ENCODE peak calls at places on chromosomes 11 and 22, in seven cellular contexts. E, Y, G, T, V, N and Z are unnamed samples.

GRCh38 chr11:113477321-113477720 is 2.1 kb upstream of the DRD2 start:
- DNase-seq in T (peak), N (no peak), E (no peak), Y (no peak), G (no peak), V (no peak), Z (no peak)

GRCh38 chr22:22378446-22379415 is 129.8 kb downstream of the ZNF280B start:
- DNase-seq in N (no peak), Y (no peak), G (no peak), T (peak), V (no peak), E (no peak), Z (no peak)

GRCh38 chr22:39498802-39499201 is 3.3 kb upstream of the MIEF1 start:
- DNase-seq in Y (no peak), G (no peak), N (no peak), T (no peak), V (peak), E (no peak), Z (no peak)

GRCh38 chr11:78869293-78869692 is 294.6 kb upstream of the NARS2 start:
- DNase-seq in N (no peak), Y (no peak), V (no peak), E (no peak), G (no peak), T (no peak), Z (no peak)

GRCh38 chr11:11504071-11504470 is 117.7 kb downstream of the GALNT18 start:
- DNase-seq in T (no peak), Y (no peak), G (no peak), E (no peak), V (no peak), N (no peak), Z (peak)

GRCh38 chr11:47349521-47350095 is 2.9 kb downstream of the MYBPC3 start:
- DNase-seq in E (no peak), V (no peak), T (no peak), N (no peak), G (peak), Y (no peak), Z (no peak)

GRCh38 chr11:121212696-121213567 is 79.6 kb upstream of the SC5D start:
- DNase-seq in N (no peak), E (no peak), G (no peak), T (no peak), Y (no peak), V (no peak), Z (no peak)

GRCh38 chr11:57324154-57324885 is 432 bp downstream of the TNKS1BP1 start:
- DNase-seq in T (peak), E (peak), V (peak), N (no peak), Y (no peak), G (peak), Z (peak)

GRCh38 chr22:49154433-49154832 is 673.2 kb downstream of the BRD1 start:
- DNase-seq in Y (peak), V (no peak), G (no peak), N (no peak), E (no peak), T (no peak), Z (no peak)

GRCh38 chr11:46216040-46216764 is 61.3 kb upstream of the CREB3L1 start:
- DNase-seq in G (no peak), Y (no peak), N (no peak), E (no peak), T (no peak), V (no peak), Z (no peak)

GRCh38 chr11:34641456-34641855 is 20.6 kb downstream of the EHF start:
- DNase-seq in Y (no peak), T (no peak), V (no peak), E (no peak), N (no peak), G (no peak), Z (peak)

DNA sequence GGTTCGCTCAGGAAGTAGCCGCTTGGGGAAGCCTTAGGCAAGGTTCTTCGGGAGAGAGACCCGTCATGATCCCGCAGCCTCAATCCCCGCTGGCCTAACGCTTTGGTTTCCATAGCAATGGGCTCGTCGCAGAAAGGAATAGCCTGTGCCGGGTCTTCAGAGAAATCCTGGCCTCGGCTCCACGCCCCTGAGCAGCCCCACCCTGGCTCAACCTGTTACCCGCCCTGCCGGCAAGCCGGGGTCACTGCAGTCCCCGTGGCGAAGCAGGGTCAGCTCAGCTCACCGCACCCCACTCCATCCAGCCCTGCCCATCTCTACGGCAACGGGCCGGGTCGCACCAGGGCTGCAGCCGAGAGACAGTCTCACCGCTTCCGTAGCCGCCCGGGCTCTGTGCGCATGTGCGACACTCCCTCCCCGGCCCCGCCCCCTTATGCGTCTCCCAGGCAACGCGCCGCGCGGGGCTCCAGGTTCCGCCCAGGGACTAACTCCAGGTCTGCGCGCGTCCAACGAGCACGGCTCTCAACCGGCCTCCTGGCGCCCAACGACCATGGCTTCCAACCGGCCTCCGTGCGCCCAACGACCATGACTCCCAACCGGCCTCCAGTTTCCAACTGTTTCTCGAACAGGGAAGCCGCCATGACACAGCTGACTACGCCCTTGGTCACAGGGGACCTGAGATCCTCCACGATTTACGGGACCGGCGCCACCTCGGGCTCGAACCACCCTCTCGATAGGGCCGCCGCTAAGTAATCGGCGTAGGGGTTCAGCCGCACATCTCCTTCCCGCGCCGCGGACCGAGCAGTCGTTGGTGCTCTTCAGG is at the start of gene DUSP18:
- DNase-seq in E (peak), T (peak), G (peak), N (peak), Y (peak), V (peak), Z (peak)
- H3K27ac ChIP-seq in E (peak), T (peak), G (peak), N (no peak), Y (no peak), V (peak), Z (peak)

DNA sequence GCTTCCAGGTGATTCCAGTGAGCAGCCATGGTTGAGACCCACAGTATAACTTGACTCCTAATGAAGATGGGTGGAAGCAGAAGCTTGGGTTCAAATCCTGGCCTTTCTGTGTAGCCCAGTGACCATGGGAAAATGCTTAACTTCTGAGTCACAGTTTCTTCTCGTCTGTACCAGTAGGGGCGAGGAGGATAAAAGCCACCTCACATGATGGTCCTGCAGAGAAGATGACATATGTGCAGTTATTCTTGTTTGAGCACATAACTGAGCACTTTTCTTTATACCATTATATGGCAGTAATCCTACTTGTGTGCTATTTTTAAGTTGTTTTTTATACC is 5.0 kb downstream of the TMEM109 start:
- DNase-seq in V (no peak), T (no peak), N (no peak), Y (no peak), G (no peak), E (no peak), Z (no peak)
- H3K27ac ChIP-seq in V (no peak), T (no peak), N (no peak), Y (no peak), G (no peak), E (no peak), Z (no peak)

GRCh38 chr11:35751664-35752061 is 89.1 kb downstream of the TRIM44 start:
- DNase-seq in N (no peak), Y (no peak), E (no peak), T (no peak), G (no peak), V (no peak), Z (no peak)
- H3K27ac ChIP-seq in N (no peak), Y (no peak), E (no peak), T (no peak), G (no peak), V (no peak), Z (no peak)

GRCh38 chr11:128300785-128301184 is 286.6 kb downstream of the ETS1 start:
- DNase-seq in V (no peak), E (no peak), T (no peak), N (no peak), G (no peak), Y (no peak), Z (no peak)

GRCh38 chr11:128297111-128297651 is 290.2 kb downstream of the ETS1 start:
- DNase-seq in T (no peak), E (no peak), V (no peak), N (no peak), G (no peak), Y (no peak), Z (no peak)

GRCh38 chr11:128299132-128299726 is 288.1 kb downstream of the ETS1 start:
- DNase-seq in T (no peak), V (no peak), E (no peak), N (no peak), G (no peak), Y (peak), Z (no peak)

GRCh38 chr11:128297805-128298204 is 289.6 kb downstream of the ETS1 start:
- DNase-seq in N (no peak), G (no peak), Y (no peak), T (no peak), E (no peak), V (no peak), Z (no peak)

GRCh38 chr11:128298271-128298670 is 289.1 kb downstream of the ETS1 start:
- DNase-seq in T (no peak), E (no peak), G (no peak), V (no peak), Y (no peak), N (no peak), Z (no peak)
- H3K27ac ChIP-seq in T (no peak), E (peak), G (peak), V (no peak), Y (peak), N (peak), Z (no peak)

GRCh38 chr11:73320786-73321325 is 12.8 kb downstream of the ARHGEF17 start:
- DNase-seq in E (peak), Y (no peak), N (no peak), T (no peak), G (no peak), V (no peak), Z (no peak)
- H3K27ac ChIP-seq in E (peak), Y (peak), N (no peak), T (no peak), G (peak), V (no peak), Z (peak)

GRCh38 chr11:102244681-102245409 is 72.4 kb upstream of the BIRC3 start:
- DNase-seq in G (no peak), E (no peak), T (no peak), V (no peak), Y (no peak), N (no peak), Z (no peak)
- H3K27ac ChIP-seq in G (no peak), E (no peak), T (no peak), V (no peak), Y (no peak), N (no peak), Z (no peak)

GRCh38 chr22:25404556-25404922 is 159.9 kb upstream of the GRK3 start:
- DNase-seq in T (peak), N (no peak), E (no peak), V (no peak), Y (no peak), G (no peak), Z (no peak)
- H3K27ac ChIP-seq in T (peak), N (no peak), E (peak), V (no peak), Y (peak), G (peak), Z (peak)

DNA sequence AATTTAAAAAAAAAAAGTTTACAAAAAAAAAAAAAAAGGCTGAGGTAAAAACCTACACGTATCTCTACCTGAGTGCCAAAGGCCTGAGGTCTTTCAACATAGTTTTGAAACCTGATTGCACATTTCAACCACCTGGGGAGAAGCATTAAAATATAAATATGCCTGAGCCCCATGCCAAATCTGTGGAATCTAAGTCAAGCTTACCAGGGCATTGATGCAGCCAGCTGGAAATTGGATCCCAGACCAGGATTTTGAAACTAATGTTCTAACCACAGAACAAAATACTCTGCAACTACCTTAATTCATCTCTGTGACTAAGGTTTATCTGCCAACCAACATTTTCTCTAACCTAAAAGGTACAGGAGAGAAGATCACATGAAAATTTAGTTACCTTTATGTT is 38.8 kb upstream of the CHRNA10 start:
- DNase-seq in G (no peak), E (no peak), N (no peak), T (no peak), V (no peak), Y (no peak), Z (no peak)
- H3K27ac ChIP-seq in G (no peak), E (no peak), N (no peak), T (no peak), V (no peak), Y (no peak), Z (no peak)

DNA sequence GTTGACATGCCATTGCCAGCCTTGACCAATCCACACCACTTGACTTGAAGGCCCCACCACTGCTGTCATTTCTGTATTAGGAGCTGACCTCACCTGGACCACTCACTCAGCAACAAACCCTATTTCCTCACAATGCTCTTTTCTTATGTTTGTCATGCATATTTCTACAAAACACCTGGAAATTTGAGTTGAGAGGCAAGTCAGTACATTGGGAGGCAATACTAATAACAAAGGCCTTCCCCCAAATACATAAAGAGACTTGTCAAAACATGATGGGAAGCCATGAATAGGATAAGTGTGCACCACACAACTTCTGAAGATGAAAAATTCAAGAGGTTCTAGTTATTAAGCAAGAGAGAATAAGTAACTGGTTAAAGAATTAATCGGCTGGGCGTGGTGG is 77.9 kb upstream of the POU2AF2 start:
- DNase-seq in Y (no peak), G (no peak), E (no peak), N (no peak), T (no peak), V (no peak), Z (no peak)
- H3K27ac ChIP-seq in Y (no peak), G (no peak), E (no peak), N (no peak), T (no peak), V (no peak), Z (no peak)

GRCh38 chr11:62755086-62755615 is 1.2 kb upstream of the ZBTB3 start:
- DNase-seq in G (no peak), T (no peak), N (no peak), V (no peak), E (no peak), Y (no peak), Z (no peak)
- H3K27ac ChIP-seq in G (no peak), T (no peak), N (no peak), V (peak), E (no peak), Y (no peak), Z (no peak)